ENCODE peak calls at places on chromosomes 2 and 18, in eight cellular contexts. One of them, this sample, is unnamed.
A peak's percentile ranks its signal among the peaks of the same experiment; 100 is the strongest.

GRCh38 chr2:30127016-30127893 is 19.6 kb upstream of the YPEL5 start:
- DNase-seq in fibroblast of lung: peak; percentile 48
- DNase-seq in GM12878: no peak
- DNase-seq in adrenal gland: no peak
- DNase-seq in sigmoid colon: no peak
- DNase-seq in stomach: no peak
- DNase-seq in body of pancreas: no peak
- DNase-seq in endodermal cell: no peak
- DNase-seq in this sample: peak; percentile 30

GRCh38 chr18:63511285-63511684 is 30.9 kb upstream of the SERPINB12 start:
- DNase-seq in fibroblast of lung: peak; percentile 34
- DNase-seq in GM12878: no peak
- DNase-seq in adrenal gland: peak; percentile 39
- DNase-seq in sigmoid colon: no peak
- DNase-seq in stomach: no peak
- DNase-seq in body of pancreas: peak; percentile 26
- DNase-seq in endodermal cell: peak; percentile 89
- DNase-seq in this sample: no peak

GRCh38 chr2:64338910-64339500 is 115.0 kb upstream of the LGALSL start:
- DNase-seq in fibroblast of lung: peak; percentile 61
- DNase-seq in GM12878: no peak
- DNase-seq in adrenal gland: no peak
- DNase-seq in sigmoid colon: no peak
- DNase-seq in stomach: no peak
- DNase-seq in body of pancreas: no peak
- DNase-seq in endodermal cell: peak; percentile 61
- DNase-seq in this sample: peak; percentile 40

GRCh38 chr2:197675711-197676188 is 363 bp upstream of the RFTN2 start:
- DNase-seq in fibroblast of lung: peak; percentile 85
- DNase-seq in GM12878: no peak
- DNase-seq in adrenal gland: no peak
- DNase-seq in sigmoid colon: no peak
- DNase-seq in stomach: no peak
- DNase-seq in body of pancreas: no peak
- DNase-seq in endodermal cell: peak; percentile 67
- DNase-seq in this sample: no peak

GRCh38 chr2:84905181-84906107 is at the start of gene TMSB10:
- DNase-seq in fibroblast of lung: peak; percentile 81
- DNase-seq in GM12878: no peak
- DNase-seq in adrenal gland: peak; percentile 88
- DNase-seq in sigmoid colon: peak; percentile 94
- DNase-seq in stomach: peak; percentile 89
- DNase-seq in body of pancreas: peak; percentile 87
- DNase-seq in endodermal cell: peak; percentile 91
- DNase-seq in this sample: peak; percentile 85

GRCh38 chr2:179561702-179562101 is 297.1 kb upstream of the SESTD1 start:
- DNase-seq in fibroblast of lung: no peak
- DNase-seq in GM12878: no peak
- DNase-seq in adrenal gland: no peak
- DNase-seq in sigmoid colon: no peak
- DNase-seq in stomach: no peak
- DNase-seq in body of pancreas: no peak
- DNase-seq in endodermal cell: no peak
- DNase-seq in this sample: no peak

GRCh38 chr2:231922311-231922710 is 3.9 kb downstream of the NPPC start:
- DNase-seq in fibroblast of lung: no peak
- DNase-seq in GM12878: no peak
- DNase-seq in adrenal gland: no peak
- DNase-seq in sigmoid colon: no peak
- DNase-seq in stomach: no peak
- DNase-seq in body of pancreas: no peak
- DNase-seq in endodermal cell: no peak
- DNase-seq in this sample: no peak

GRCh38 chr2:28977176-28977875 is 3.8 kb upstream of the TOGARAM2 start:
- DNase-seq in fibroblast of lung: no peak
- DNase-seq in GM12878: no peak
- DNase-seq in adrenal gland: no peak
- DNase-seq in sigmoid colon: peak; percentile 49
- DNase-seq in stomach: no peak
- DNase-seq in body of pancreas: no peak
- DNase-seq in endodermal cell: no peak
- DNase-seq in this sample: no peak

GRCh38 chr2:228268756-228269155 is 87.3 kb upstream of the SPHKAP start:
- DNase-seq in fibroblast of lung: no peak
- DNase-seq in GM12878: no peak
- DNase-seq in adrenal gland: no peak
- DNase-seq in sigmoid colon: no peak
- DNase-seq in stomach: no peak
- DNase-seq in body of pancreas: no peak
- DNase-seq in endodermal cell: no peak
- DNase-seq in this sample: no peak

GRCh38 chr2:132668189-132668833 is 1.7 kb downstream of the LYPD1 start:
- DNase-seq in fibroblast of lung: peak; percentile 67
- DNase-seq in GM12878: no peak
- DNase-seq in adrenal gland: no peak
- DNase-seq in sigmoid colon: no peak
- DNase-seq in stomach: no peak
- DNase-seq in body of pancreas: no peak
- DNase-seq in endodermal cell: peak; percentile 87
- DNase-seq in this sample: no peak

GRCh38 chr2:132670104-132670960 is at the start of gene LYPD1:
- DNase-seq in fibroblast of lung: peak; percentile 54
- DNase-seq in GM12878: no peak
- DNase-seq in adrenal gland: no peak
- DNase-seq in sigmoid colon: peak; percentile 59
- DNase-seq in stomach: no peak
- DNase-seq in body of pancreas: peak; percentile 20
- DNase-seq in endodermal cell: no peak
- DNase-seq in this sample: peak; percentile 12

GRCh38 chr2:132667716-132668115 is 2.3 kb downstream of the LYPD1 start:
- DNase-seq in fibroblast of lung: peak; percentile 67
- DNase-seq in GM12878: no peak
- DNase-seq in adrenal gland: no peak
- DNase-seq in sigmoid colon: no peak
- DNase-seq in stomach: no peak
- DNase-seq in body of pancreas: no peak
- DNase-seq in endodermal cell: no peak
- DNase-seq in this sample: no peak

GRCh38 chr2:132669854-132670103 is 226 bp downstream of the LYPD1 start:
- DNase-seq in fibroblast of lung: no peak
- DNase-seq in GM12878: no peak
- DNase-seq in adrenal gland: no peak
- DNase-seq in sigmoid colon: no peak
- DNase-seq in stomach: no peak
- DNase-seq in body of pancreas: no peak
- DNase-seq in endodermal cell: no peak
- DNase-seq in this sample: peak; percentile 20

GRCh38 chr2:132668986-132669853 is 785 bp downstream of the LYPD1 start:
- DNase-seq in fibroblast of lung: peak; percentile 43
- DNase-seq in GM12878: no peak
- DNase-seq in adrenal gland: no peak
- DNase-seq in sigmoid colon: no peak
- DNase-seq in stomach: no peak
- DNase-seq in body of pancreas: no peak
- DNase-seq in endodermal cell: peak; percentile 86
- DNase-seq in this sample: peak; percentile 28
- H3K4me3 ChIP-seq in fibroblast of lung: peak overlapping the region; percentile 45
- H3K4me3 ChIP-seq in GM12878: no peak overlapping the region
- H3K4me3 ChIP-seq in adrenal gland: peak overlapping the region; percentile 53
- H3K4me3 ChIP-seq in sigmoid colon: peak overlapping the region; percentile 39
- H3K4me3 ChIP-seq in stomach: peak overlapping the region; percentile 60
- H3K4me3 ChIP-seq in body of pancreas: no peak overlapping the region
- H3K4me3 ChIP-seq in endodermal cell: peak overlapping the region; percentile 89
- H3K4me3 ChIP-seq in this sample: peak overlapping the region; percentile 39

GRCh38 chr18:43570593-43570992 is 293.3 kb upstream of the SYT4 start:
- DNase-seq in fibroblast of lung: no peak
- DNase-seq in GM12878: no peak
- DNase-seq in adrenal gland: no peak
- DNase-seq in sigmoid colon: no peak
- DNase-seq in stomach: no peak
- DNase-seq in body of pancreas: no peak
- DNase-seq in endodermal cell: peak; percentile 46
- DNase-seq in this sample: no peak
- H3K4me1 ChIP-seq in fibroblast of lung: no peaks in the 10 kb centered on the region
- H3K4me1 ChIP-seq in GM12878: no peaks in the 10 kb centered on the region
- H3K4me1 ChIP-seq in adrenal gland: no peaks in the 10 kb centered on the region
- H3K4me1 ChIP-seq in sigmoid colon: no peaks in the 10 kb centered on the region
- H3K4me1 ChIP-seq in stomach: no peaks in the 10 kb centered on the region
- H3K4me1 ChIP-seq in body of pancreas: no peaks in the 10 kb centered on the region
- H3K4me1 ChIP-seq in endodermal cell: peaks cover 6% of the 10 kb centered on the region
- H3K4me1 ChIP-seq in this sample: no peaks in the 10 kb centered on the region

DNA sequence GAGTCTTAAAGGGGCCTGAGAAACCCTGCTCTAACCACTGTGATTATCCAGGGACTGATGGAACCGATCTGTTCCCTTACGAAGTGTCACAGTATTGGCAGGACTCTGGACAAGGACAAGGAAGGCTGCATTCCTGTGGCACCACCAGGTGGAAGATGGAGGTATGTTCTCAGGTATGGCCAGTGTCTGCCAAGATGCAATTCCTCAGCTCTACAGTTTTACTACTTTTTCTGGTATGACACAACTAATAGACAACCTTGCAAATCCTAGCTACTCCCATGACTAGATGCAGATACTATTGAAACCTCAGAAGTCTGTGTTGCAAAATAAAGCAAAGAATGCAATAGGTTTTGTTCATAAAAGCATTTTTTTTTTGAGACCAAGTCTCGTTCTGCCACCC is 14.6 kb downstream of the RAB31 start:
- DNase-seq in fibroblast of lung: no peak
- DNase-seq in GM12878: no peak
- DNase-seq in adrenal gland: no peak
- DNase-seq in sigmoid colon: no peak
- DNase-seq in stomach: peak; percentile 73
- DNase-seq in body of pancreas: peak; percentile 83
- DNase-seq in endodermal cell: peak; percentile 83
- DNase-seq in this sample: peak; percentile 71
- TF ChIP-seq CTCF in fibroblast of lung: no peak
- TF ChIP-seq CTCF in GM12878: peak; percentile 41
- TF ChIP-seq CTCF in adrenal gland: no peak
- TF ChIP-seq CTCF in sigmoid colon: no peak
- TF ChIP-seq CTCF in stomach: peak; percentile 66
- TF ChIP-seq CTCF in body of pancreas: peak; percentile 49
- TF ChIP-seq CTCF in endodermal cell: peak; percentile 81
- TF ChIP-seq CTCF in this sample: peak; percentile 88

GRCh38 chr2:173094731-173095130 is 19.1 kb downstream of the MAP3K20 start:
- DNase-seq in fibroblast of lung: no peak
- DNase-seq in GM12878: no peak
- DNase-seq in adrenal gland: no peak
- DNase-seq in sigmoid colon: no peak
- DNase-seq in stomach: no peak
- DNase-seq in body of pancreas: no peak
- DNase-seq in endodermal cell: no peak
- DNase-seq in this sample: no peak

GRCh38 chr2:173092844-173093402 is 17.3 kb downstream of the MAP3K20 start:
- DNase-seq in fibroblast of lung: no peak
- DNase-seq in GM12878: no peak
- DNase-seq in adrenal gland: no peak
- DNase-seq in sigmoid colon: no peak
- DNase-seq in stomach: no peak
- DNase-seq in body of pancreas: no peak
- DNase-seq in endodermal cell: no peak
- DNase-seq in this sample: no peak

GRCh38 chr2:173090291-173090877 is 14.7 kb downstream of the MAP3K20 start:
- DNase-seq in fibroblast of lung: peak; percentile 84
- DNase-seq in GM12878: no peak
- DNase-seq in adrenal gland: no peak
- DNase-seq in sigmoid colon: no peak
- DNase-seq in stomach: no peak
- DNase-seq in body of pancreas: no peak
- DNase-seq in endodermal cell: peak; percentile 51
- DNase-seq in this sample: no peak

GRCh38 chr2:173087793-173088493 is 12.3 kb downstream of the MAP3K20 start:
- DNase-seq in fibroblast of lung: no peak
- DNase-seq in GM12878: no peak
- DNase-seq in adrenal gland: no peak
- DNase-seq in sigmoid colon: no peak
- DNase-seq in stomach: no peak
- DNase-seq in body of pancreas: no peak
- DNase-seq in endodermal cell: no peak
- DNase-seq in this sample: no peak

DNA sequence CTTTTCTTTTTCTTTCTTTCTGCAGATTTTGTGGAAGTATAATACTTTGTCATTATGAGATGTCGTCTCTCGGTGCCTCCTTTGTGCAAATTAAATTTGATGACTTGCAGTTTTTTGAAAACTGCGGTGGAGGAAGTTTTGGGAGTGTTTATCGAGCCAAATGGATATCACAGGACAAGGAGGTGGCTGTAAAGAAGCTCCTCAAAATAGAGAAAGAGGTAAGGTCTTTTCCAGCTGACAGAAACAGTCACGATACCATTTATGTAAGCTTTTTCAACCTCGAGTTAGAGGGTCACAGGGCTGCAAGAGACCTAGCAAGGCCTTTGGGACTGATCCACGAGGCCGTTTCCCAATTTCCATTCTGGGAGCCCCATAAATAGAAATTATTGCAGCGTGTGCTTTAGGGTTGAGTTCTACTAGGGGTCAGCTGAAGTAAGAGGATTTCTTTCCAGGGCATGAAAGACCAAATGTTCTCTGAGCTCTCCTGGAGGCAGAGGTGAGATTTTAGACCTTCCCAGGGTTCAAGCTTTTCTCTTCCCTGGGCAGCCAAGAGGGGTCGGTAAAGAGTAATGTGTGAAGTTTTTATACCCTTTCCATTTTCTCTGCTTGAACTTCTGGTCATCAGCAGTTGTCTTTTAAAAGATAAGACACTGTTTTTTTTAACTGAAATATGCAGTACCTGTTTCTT is 15.5 kb downstream of the MAP3K20 start:
- DNase-seq in fibroblast of lung: no peak
- DNase-seq in GM12878: no peak
- DNase-seq in adrenal gland: no peak
- DNase-seq in sigmoid colon: peak; percentile 84
- DNase-seq in stomach: no peak
- DNase-seq in body of pancreas: no peak
- DNase-seq in endodermal cell: no peak
- DNase-seq in this sample: no peak
- H3K4me3 ChIP-seq in fibroblast of lung: no peak overlapping the region
- H3K4me3 ChIP-seq in GM12878: no peak overlapping the region
- H3K4me3 ChIP-seq in adrenal gland: no peak overlapping the region
- H3K4me3 ChIP-seq in sigmoid colon: no peak overlapping the region
- H3K4me3 ChIP-seq in stomach: peak overlapping the region; percentile 1
- H3K4me3 ChIP-seq in body of pancreas: no peak overlapping the region
- H3K4me3 ChIP-seq in endodermal cell: no peak overlapping the region
- H3K4me3 ChIP-seq in this sample: no peak overlapping the region